ENCODE peak calls at places on chromosomes 16 and 17, in six cellular contexts. X is heart right ventricle, W is epithelial cell of prostate, U is dorsolateral prefrontal cortex, O is OCI-LY7, T is GM19239. H is an unnamed sample.

GRCh38 chr17:19579867-19580565 is 46.4 kb downstream of the SLC47A1 start:
- DNase-seq in U (peak), X (peak), O (no peak), T (no peak), W (no peak), H (no peak)

GRCh38 chr16:1159973-1160772 is 7.3 kb downstream of the CACNA1H start:
- DNase-seq in U (peak), O (no peak), X (peak), T (no peak), W (no peak), H (no peak)

GRCh38 chr17:71423871-71424546 is 696.8 kb upstream of the SOX9 start:
- DNase-seq in U (no peak), O (peak), T (no peak), X (no peak), W (peak), H (no peak)

GRCh38 chr17:63345598-63345997 is 100.5 kb downstream of the CYB561 start:
- DNase-seq in U (no peak), X (no peak), W (no peak), O (no peak), T (no peak), H (no peak)

GRCh38 chr16:19831678-19832077 is 53.0 kb downstream of the GPRC5B start:
- DNase-seq in O (no peak), W (no peak), U (no peak), X (no peak), T (no peak), H (no peak)

GRCh38 chr17:33266116-33266515 is 27.0 kb downstream of the ASIC2 start:
- DNase-seq in X (no peak), T (no peak), U (no peak), W (no peak), O (no peak), H (no peak)

GRCh38 chr16:81873843-81874752 is 95.0 kb downstream of the PLCG2 start:
- DNase-seq in T (peak), X (peak), W (no peak), O (peak), U (no peak), H (peak)

GRCh38 chr16:8928467-8928957 is 35.2 kb downstream of the USP7 start:
- DNase-seq in U (no peak), O (no peak), W (no peak), X (no peak), T (no peak), H (no peak)

GRCh38 chr17:45298546-45299285 is 18.1 kb downstream of the MAP3K14 start:
- DNase-seq in W (no peak), T (no peak), X (no peak), O (no peak), U (no peak), H (no peak)

GRCh38 chr16:10581507-10581906 is 1.1 kb upstream of the EMP2 start:
- DNase-seq in W (no peak), U (no peak), T (no peak), O (no peak), X (no peak), H (no peak)

GRCh38 chr16:56558024-56558747 is 6.7 kb upstream of the MT4 start:
- DNase-seq in W (peak), U (peak), X (no peak), O (no peak), T (no peak), H (no peak)

GRCh38 chr17:33385713-33386112 is 92.6 kb upstream of the ASIC2 start:
- DNase-seq in W (no peak), O (no peak), T (no peak), U (no peak), X (no peak), H (no peak)

GRCh38 chr17:40110457-40110856 is 10.1 kb upstream of the NR1D1 start:
- DNase-seq in T (no peak), W (no peak), O (no peak), U (no peak), X (no peak), H (no peak)

GRCh38 chr17:63911657-63912100 is 621 bp upstream of the CSHL1 start:
- DNase-seq in O (peak), X (no peak), U (no peak), T (peak), W (no peak), H (peak)

GRCh38 chr17:38724337-38724988 is 5.7 kb upstream of the CISD3 start:
- DNase-seq in X (peak), O (no peak), T (no peak), U (peak), W (no peak), H (no peak)

GRCh38 chr16:87953308-87954208 is 2.3 kb downstream of the BANP start:
- DNase-seq in X (no peak), O (no peak), U (no peak), W (no peak), T (no peak), H (no peak)

GRCh38 chr17:62671553-62671952 is 44.1 kb downstream of the MRC2 start:
- DNase-seq in T (no peak), W (peak), O (no peak), X (no peak), U (no peak), H (no peak)

GRCh38 chr17:73506470-73507435 is 137.5 kb downstream of the SDK2 start:
- DNase-seq in X (no peak), T (no peak), U (no peak), O (no peak), W (no peak), H (no peak)

GRCh38 chr16:24721830-24722238 is 7.6 kb upstream of the TNRC6A start:
- DNase-seq in U (no peak), T (no peak), W (peak), X (no peak), O (no peak), H (no peak)

GRCh38 chr16:61595605-61596004 is 440.6 kb downstream of the CDH8 start:
- DNase-seq in U (no peak), X (no peak), T (no peak), W (no peak), O (no peak), H (no peak)

GRCh38 chr17:56141046-56141839 is 12.0 kb upstream of the ANKFN1 start:
- DNase-seq in O (no peak), U (no peak), W (no peak), X (no peak), T (no peak), H (no peak)

GRCh38 chr16:83926726-83927397 is 26.2 kb upstream of the OSGIN1 start:
- DNase-seq in X (peak), U (peak), W (peak), T (peak), O (peak), H (peak)

GRCh38 chr17:48037036-48037881 is at the start of gene COPZ2:
- DNase-seq in U (no peak), O (no peak), X (peak), T (peak), W (no peak), H (peak)

GRCh38 chr16:81554993-81555392 is 110.4 kb downstream of the CMIP start:
- DNase-seq in W (no peak), O (no peak), U (no peak), X (no peak), T (no peak), H (no peak)

GRCh38 chr16:86171329-86171728 is 272.4 kb downstream of the IRF8 start:
- DNase-seq in T (no peak), W (no peak), O (no peak), U (no peak), X (no peak), H (no peak)

GRCh38 chr16:20740007-20740883 is 1.4 kb downstream of the THUMPD1 start:
- DNase-seq in O (peak), W (no peak), U (no peak), X (no peak), T (no peak), H (no peak)

GRCh38 chr17:16491703-16492612 is at the start of gene LRRC75A:
- DNase-seq in X (peak), O (no peak), U (no peak), W (no peak), T (peak), H (peak)

GRCh38 chr17:66964083-66964771 is at the start of gene CACNG4:
- DNase-seq in U (no peak), X (no peak), O (no peak), T (no peak), W (no peak), H (no peak)

GRCh38 chr16:65583498-65583897 is 461.6 kb upstream of the CDH11 start:
- DNase-seq in W (no peak), X (no peak), T (no peak), O (no peak), U (no peak), H (no peak)

GRCh38 chr16:49601541-49601940 is 227.9 kb downstream of the C16orf78 start:
- DNase-seq in U (peak), O (no peak), W (no peak), T (no peak), X (no peak), H (no peak)

GRCh38 chr17:4436846-4437245 is 3.1 kb downstream of the SPNS3 start:
- DNase-seq in X (no peak), U (no peak), T (no peak), W (no peak), O (peak), H (no peak)

GRCh38 chr16:74309789-74310781 is 13.5 kb downstream of the PSMD7 start:
- DNase-seq in X (no peak), U (no peak), W (no peak), O (peak), T (no peak), H (no peak)

GRCh38 chr17:4534515-4534914 is 20.7 kb downstream of the MYBBP1A start:
- DNase-seq in U (no peak), W (no peak), T (no peak), X (no peak), O (no peak), H (no peak)

GRCh38 chr17:33523577-33523981 is 230.5 kb upstream of the ASIC2 start:
- DNase-seq in W (no peak), U (peak), T (no peak), X (no peak), O (no peak), H (no peak)

GRCh38 chr17:11240841-11241610 is at the start of gene SHISA6:
- DNase-seq in T (no peak), X (no peak), W (no peak), U (no peak), O (no peak), H (no peak)